ENCODE peak calls at places on chromosome 2, in four cellular contexts. V is IMR-90, M is left ventricle myocardium inferior, Y is trophoblast cell. Z is an unnamed sample.

GRCh38 chr2:46555646-46556205 is 76.4 kb downstream of the TMEM247 start:
- DNase-seq in Y (no peak), M (no peak), V (no peak), Z (no peak)

GRCh38 chr2:98764499-98764898 is 33.6 kb upstream of the MGAT4A start:
- DNase-seq in V (no peak), Y (peak; percentile 86), M (no peak), Z (no peak)

GRCh38 chr2:4745596-4745995 is 946.6 kb upstream of the SOX11 start:
- DNase-seq in V (no peak), Y (no peak), M (no peak), Z (no peak)

GRCh38 chr2:42714686-42715085 is 49.2 kb downstream of the OXER1 start:
- DNase-seq in V (no peak), M (no peak), Y (no peak), Z (no peak)

GRCh38 chr2:98388081-98388480 is 41.8 kb downstream of the CNGA3 start:
- DNase-seq in M (no peak), V (no peak), Y (no peak), Z (no peak)

GRCh38 chr2:28342081-28342967 is 50.3 kb upstream of the FOSL2 start:
- DNase-seq in M (peak; percentile 62), Y (no peak), V (peak; percentile 84), Z (peak; percentile 76)

GRCh38 chr2:218536804-218537494 is 31.2 kb downstream of the USP37 start:
- DNase-seq in Y (no peak), M (no peak), V (peak; percentile 17), Z (no peak)

GRCh38 chr2:239068411-239068810 is 220.5 kb downstream of the TWIST2 start:
- DNase-seq in Y (no peak), V (no peak), M (no peak), Z (no peak)

GRCh38 chr2:215189393-215189792 is 51.0 kb upstream of the ABCA12 start:
- DNase-seq in Y (no peak), M (no peak), V (no peak), Z (no peak)

GRCh38 chr2:166572958-166573357 is 78.9 kb upstream of the SCN7A start:
- DNase-seq in Y (no peak), V (peak; percentile 42), M (no peak), Z (no peak)

GRCh38 chr2:64697286-64698023 is 43.7 kb upstream of the SERTAD2 start:
- DNase-seq in Y (no peak), V (peak; percentile 50), M (no peak), Z (no peak)

GRCh38 chr2:117745537-117745936 is 69.0 kb upstream of the DDX18 start:
- DNase-seq in M (no peak), V (no peak), Y (no peak), Z (no peak)

GRCh38 chr2:170696006-170696405 is 19.1 kb upstream of the SP5 start:
- DNase-seq in Y (no peak), V (no peak), M (no peak), Z (no peak)

GRCh38 chr2:20611077-20611843 is 39.6 kb downstream of the HS1BP3 start:
- DNase-seq in M (peak; percentile 78), Y (no peak), V (peak; percentile 97), Z (peak; percentile 80)

GRCh38 chr2:70161069-70161534 is 29.7 kb downstream of the C2orf42 start:
- DNase-seq in Y (no peak), M (no peak), V (no peak), Z (no peak)

GRCh38 chr2:42602218-42602936 is 33.9 kb downstream of the MTA3 start:
- DNase-seq in M (no peak), V (no peak), Y (no peak), Z (no peak)

GRCh38 chr2:192345287-192345686 is 150.6 kb upstream of the TMEFF2 start:
- DNase-seq in V (no peak), Y (no peak), M (no peak), Z (no peak)
- H3K27me3 ChIP-seq in V (no peaks in the 10 kb centered on the region), Y (no peaks in the 10 kb centered on the region), M (no peaks in the 10 kb centered on the region), Z (no peaks in the 10 kb centered on the region)

GRCh38 chr2:176156301-176156958 is 677 bp upstream of the HOXD3 start:
- DNase-seq in Y (no peak), M (no peak), V (no peak), Z (no peak)
- H3K27me3 ChIP-seq in Y (peaks cover 91% of the 10 kb centered on the region), M (peaks cover 100% of the 10 kb centered on the region), V (peaks cover 91% of the 10 kb centered on the region), Z (no peaks in the 10 kb centered on the region)

GRCh38 chr2:176552456-176553135 is 283.4 kb downstream of the MTX2 start:
- DNase-seq in V (peak; percentile 65), M (no peak), Y (no peak), Z (no peak)
- H3K27me3 ChIP-seq in V (peaks cover 20% of the 10 kb centered on the region), M (peaks cover 61% of the 10 kb centered on the region), Y (peaks cover 4% of the 10 kb centered on the region), Z (no peaks in the 10 kb centered on the region)

GRCh38 chr2:169478339-169478738 is 955 bp upstream of the BBS5 start:
- DNase-seq in M (no peak), Y (no peak), V (peak; percentile 58), Z (no peak)
- H3K27me3 ChIP-seq in M (no peaks in the 10 kb centered on the region), Y (peaks cover 4% of the 10 kb centered on the region), V (no peaks in the 10 kb centered on the region), Z (no peaks in the 10 kb centered on the region)

GRCh38 chr2:163717474-163717873 is 18.3 kb downstream of the FIGN start:
- DNase-seq in Y (no peak), M (no peak), V (no peak), Z (no peak)
- H3K27me3 ChIP-seq in Y (no peaks in the 10 kb centered on the region), M (no peaks in the 10 kb centered on the region), V (no peaks in the 10 kb centered on the region), Z (no peaks in the 10 kb centered on the region)

GRCh38 chr2:241490825-241491505 is 17.4 kb downstream of the STK25 start:
- DNase-seq in Y (no peak), V (no peak), M (no peak), Z (no peak)
- H3K27me3 ChIP-seq in Y (no peaks in the 10 kb centered on the region), V (no peaks in the 10 kb centered on the region), M (no peaks in the 10 kb centered on the region), Z (no peaks in the 10 kb centered on the region)

DNA sequence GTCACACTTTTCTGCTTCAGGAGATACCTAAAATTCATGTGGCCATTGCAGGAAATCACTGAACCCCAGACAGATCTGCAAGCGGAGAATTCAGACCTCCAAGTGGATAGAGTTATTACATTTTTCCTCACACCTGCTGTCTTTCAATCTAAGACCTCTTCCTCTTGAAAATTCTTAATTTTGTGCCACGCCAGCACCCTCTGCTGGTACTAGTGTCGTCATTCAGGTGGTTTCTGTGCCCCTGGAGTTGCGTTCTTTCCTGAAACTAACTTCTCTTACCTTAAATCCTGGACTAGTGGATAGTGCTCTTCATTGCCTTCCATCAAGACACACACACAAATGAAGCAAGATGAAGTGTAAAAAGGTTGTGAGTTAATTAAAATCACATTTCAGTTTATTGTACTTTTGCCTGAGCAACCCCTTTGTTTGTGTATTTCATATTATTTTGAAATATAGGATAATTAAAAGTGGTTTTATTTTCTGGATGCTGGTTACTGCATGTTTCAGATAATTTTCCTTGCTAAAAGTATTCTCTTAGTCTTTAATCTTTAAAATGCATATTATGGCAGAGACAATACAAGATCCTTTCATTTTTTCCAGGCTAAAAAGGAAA is 1.6 kb upstream of the DNER start:
- DNase-seq in Y (no peak), V (no peak), M (no peak), Z (no peak)
- H3K27me3 ChIP-seq in Y (peaks cover 23% of the 10 kb centered on the region), V (peaks cover 33% of the 10 kb centered on the region), M (peaks cover 100% of the 10 kb centered on the region), Z (peaks cover 3% of the 10 kb centered on the region)